ENCODE peak calls at places on chromosomes 6 and 20, in ten cellular contexts. Z, E, U, C, D, S, B, W, N and R are unnamed samples.

GRCh38 chr6:119339941-119340456 is 9.6 kb downstream of the MAN1A1 start:
- DNase-seq in E (no peak), C (no peak), B (peak), Z (no peak), S (no peak), W (no peak), N (no peak), U (no peak), D (no peak), R (no peak)

GRCh38 chr20:63303095-63303666 is 10.2 kb downstream of the COL20A1 start:
- DNase-seq in U (no peak), B (no peak), D (no peak), N (no peak), C (no peak), E (no peak), S (no peak), Z (no peak), W (no peak), R (no peak)

GRCh38 chr20:10007747-10008146 is 27.0 kb upstream of the ANKEF1 start:
- DNase-seq in S (no peak), N (no peak), U (no peak), B (no peak), Z (no peak), D (no peak), E (no peak), C (no peak), W (no peak), R (no peak)

GRCh38 chr6:156953125-156953477 is 175.9 kb downstream of the ARID1B start:
- DNase-seq in N (no peak), S (no peak), Z (no peak), C (no peak), W (no peak), B (no peak), E (no peak), D (no peak), U (no peak), R (no peak)

GRCh38 chr6:11110921-11111768 is at the start of gene ERVFRD-1:
- DNase-seq in N (no peak), W (no peak), E (no peak), D (no peak), B (no peak), U (no peak), Z (no peak), S (no peak), C (no peak), R (no peak)

GRCh38 chr20:33948480-33948879 is 45.2 kb upstream of the RALY start:
- DNase-seq in B (no peak), U (no peak), Z (no peak), W (no peak), C (no peak), S (no peak), N (no peak), D (no peak), E (no peak), R (no peak)

GRCh38 chr20:61797200-61797599 is 268.5 kb downstream of the TAF4 start:
- DNase-seq in E (no peak), D (no peak), S (no peak), W (no peak), N (no peak), C (no peak), B (no peak), U (no peak), Z (no peak), R (no peak)

GRCh38 chr6:90045535-90045934 is 151.3 kb downstream of the GJA10 start:
- DNase-seq in E (no peak), W (no peak), N (no peak), C (no peak), U (no peak), D (no peak), S (no peak), Z (no peak), B (no peak), R (no peak)

GRCh38 chr20:48503166-48503815 is 324.5 kb downstream of the PREX1 start:
- DNase-seq in U (no peak), E (no peak), W (no peak), D (no peak), N (no peak), C (no peak), Z (no peak), B (no peak), S (no peak), R (no peak)

GRCh38 chr20:23631226-23631822 is 6.4 kb downstream of the CST3 start:
- DNase-seq in N (no peak), D (no peak), W (no peak), Z (no peak), C (no peak), E (no peak), B (no peak), S (no peak), U (no peak), R (no peak)